ENCODE peak calls at places on chromosomes 16 and 17, in seven cellular contexts. Q is H9, F is H1, N is trophoblast cell, S is neuronal stem cell, J is IMR-90, K is mesendoderm. Y is an unnamed sample.

GRCh38 chr17:80836971-80837481 is 154.6 kb upstream of the CHMP6 start:
- DNase-seq in S (no peak), Q (no peak), N (no peak), F (no peak), K (no peak), J (no peak), Y (no peak)

GRCh38 chr16:57245472-57246113 is 534 bp downstream of the ARL2BP start:
- DNase-seq in J (no peak), S (no peak), Q (no peak), N (peak; percentile 59), K (no peak), F (no peak), Y (peak; percentile 24)

GRCh38 chr17:76491271-76492184 is 9.7 kb downstream of the RHBDF2 start:
- DNase-seq in Q (no peak), F (peak; percentile 41), N (no peak), K (no peak), J (no peak), S (no peak), Y (no peak)

GRCh38 chr17:67270411-67270810 is 25.4 kb upstream of the HELZ start:
- DNase-seq in N (no peak), F (no peak), Q (no peak), K (no peak), S (no peak), J (no peak), Y (no peak)

GRCh38 chr16:58462997-58463891 is 36.7 kb upstream of the NDRG4 start:
- DNase-seq in J (no peak), S (peak; percentile 23), Q (peak; percentile 43), K (no peak), F (peak; percentile 70), N (no peak), Y (no peak)

GRCh38 chr16:74304164-74304834 is 7.7 kb downstream of the PSMD7 start:
- DNase-seq in Q (no peak), S (no peak), F (no peak), N (peak; percentile 11), K (no peak), J (no peak), Y (no peak)

GRCh38 chr17:2053380-2054261 is 1.3 kb upstream of the HIC1 start:
- DNase-seq in N (peak; percentile 90), S (no peak), Q (peak; percentile 87), J (peak; percentile 67), K (peak; percentile 76), F (peak; percentile 89), Y (peak; percentile 86)

GRCh38 chr17:34706029-34706428 is 126.6 kb downstream of the TMEM132E start:
- DNase-seq in J (peak; percentile 1), K (peak; percentile 37), S (peak; percentile 64), F (peak; percentile 72), N (peak; percentile 64), Q (peak; percentile 43), Y (no peak)

GRCh38 chr16:14458576-14458975 is 171.5 kb downstream of the PARN start:
- DNase-seq in Q (peak; percentile 58), K (peak; percentile 70), S (no peak), F (peak; percentile 66), J (no peak), N (no peak), Y (no peak)

GRCh38 chr17:42553161-42553818 is 567 bp downstream of the HSD17B1 start:
- DNase-seq in K (peak; percentile 49), Q (peak; percentile 86), S (no peak), N (peak; percentile 73), F (no peak), J (no peak), Y (peak; percentile 36)

GRCh38 chr17:27294689-27295630 is 1.0 kb downstream of the WSB1 start:
- DNase-seq in F (no peak), Q (peak; percentile 48), K (peak; percentile 84), S (peak; percentile 50), N (peak; percentile 87), J (peak; percentile 83), Y (peak; percentile 91)

GRCh38 chr16:31148281-31148728 is 1.6 kb downstream of the PRSS36 start:
- DNase-seq in N (peak; percentile 55), J (no peak), F (peak; percentile 78), S (no peak), Q (peak; percentile 74), K (no peak), Y (no peak)

GRCh38 chr16:16178455-16179162 is 44.7 kb downstream of the ABCC6 start:
- DNase-seq in F (no peak), K (no peak), Q (no peak), S (no peak), J (no peak), N (no peak), Y (no peak)

GRCh38 chr16:19330801-19331484 is 45.4 kb downstream of the CLEC19A start:
- DNase-seq in N (peak; percentile 5), Q (peak; percentile 38), S (no peak), J (peak; percentile 33), K (peak; percentile 74), F (no peak), Y (peak; percentile 6)

GRCh38 chr16:5323742-5324141 is 226.1 kb upstream of the EEF2KMT start:
- DNase-seq in Q (no peak), F (no peak), S (no peak), N (no peak), K (no peak), J (no peak), Y (no peak)

GRCh38 chr16:5325932-5326331 is 228.3 kb upstream of the EEF2KMT start:
- DNase-seq in J (no peak), N (no peak), S (no peak), F (no peak), K (no peak), Q (no peak), Y (no peak)

GRCh38 chr16:5323284-5323683 is 225.7 kb upstream of the EEF2KMT start:
- DNase-seq in Q (peak; percentile 65), J (no peak), K (peak; percentile 85), N (no peak), S (peak; percentile 24), F (peak; percentile 53), Y (no peak)

GRCh38 chr16:5328546-5328945 is 231.0 kb upstream of the EEF2KMT start:
- DNase-seq in S (no peak), Q (no peak), K (peak; percentile 10), J (no peak), N (no peak), F (no peak), Y (no peak)

DNA sequence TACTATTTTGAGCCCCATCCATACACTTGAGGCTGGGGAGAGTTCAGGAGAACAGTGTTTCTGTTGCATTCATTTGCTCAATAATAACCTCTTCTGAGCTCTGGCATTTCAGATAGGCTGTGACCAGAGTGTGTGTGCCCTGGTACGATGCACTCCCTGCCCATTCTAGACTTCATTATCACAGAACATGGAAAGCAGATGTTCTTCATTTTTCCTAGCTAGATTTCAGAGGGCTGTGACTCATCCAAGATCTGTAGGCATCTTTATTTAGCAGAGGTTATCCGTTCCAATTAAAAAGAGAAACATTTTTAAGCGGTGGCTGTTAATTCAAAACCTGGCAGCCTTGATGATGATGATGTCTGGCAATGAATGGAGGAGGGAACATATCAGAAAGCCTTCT is 228.8 kb upstream of the EEF2KMT start:
- DNase-seq in Q (no peak), F (no peak), K (no peak), S (no peak), J (no peak), N (no peak), Y (no peak)
- H3K4ac ChIP-seq in Q (no peak overlapping the region), F (no peak overlapping the region), K (no peak overlapping the region), S (no peak overlapping the region), J (no peak overlapping the region), N (no peak overlapping the region), Y (no peak overlapping the region)

DNA sequence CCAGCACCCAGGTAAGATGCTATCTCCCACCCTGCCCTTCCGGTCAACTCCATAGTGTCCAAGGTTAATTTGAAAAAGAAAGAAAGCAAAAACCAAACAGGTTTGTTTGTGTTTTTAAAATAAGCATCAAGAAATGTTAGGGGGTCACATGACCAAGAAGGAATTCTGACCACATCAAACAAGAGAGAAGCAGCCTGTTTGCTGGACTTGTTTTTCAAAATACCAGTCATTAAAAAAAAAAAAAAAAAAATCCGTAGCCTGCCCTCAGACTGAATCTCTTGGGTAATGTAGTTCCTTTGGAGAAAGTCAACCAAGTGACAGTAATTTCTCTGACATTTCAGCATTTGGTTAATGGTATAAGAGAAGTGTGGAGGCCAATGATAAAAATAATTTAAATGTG is 38.4 kb downstream of the HNF1B start:
- DNase-seq in S (no peak), F (no peak), N (peak; percentile 55), K (no peak), Q (no peak), J (no peak), Y (no peak)
- H3K4ac ChIP-seq in S (no peak overlapping the region), F (no peak overlapping the region), N (no peak overlapping the region), K (no peak overlapping the region), Q (no peak overlapping the region), J (no peak overlapping the region), Y (no peak overlapping the region)

GRCh38 chr16:17743158-17743557 is 272.4 kb upstream of the XYLT1 start:
- DNase-seq in J (no peak), K (no peak), S (no peak), Q (no peak), N (no peak), F (no peak), Y (no peak)

GRCh38 chr16:17748005-17748719 is 277.4 kb upstream of the XYLT1 start:
- DNase-seq in S (no peak), Q (peak; percentile 67), K (peak; percentile 66), F (peak; percentile 54), N (no peak), J (no peak), Y (no peak)

GRCh38 chr16:17744903-17745581 is 274.3 kb upstream of the XYLT1 start:
- DNase-seq in J (no peak), N (no peak), Q (peak; percentile 40), S (peak; percentile 43), F (peak; percentile 65), K (peak; percentile 77), Y (no peak)

GRCh38 chr16:17747357-17747756 is 276.6 kb upstream of the XYLT1 start:
- DNase-seq in Q (no peak), N (no peak), S (no peak), J (no peak), F (no peak), K (no peak), Y (no peak)

GRCh38 chr16:17743578-17743977 is 272.8 kb upstream of the XYLT1 start:
- DNase-seq in K (no peak), F (no peak), S (no peak), N (no peak), Q (no peak), J (no peak), Y (no peak)
- H3K4ac ChIP-seq in K (no peak overlapping the region), F (peak overlapping the region; percentile 3), S (no peak overlapping the region), N (no peak overlapping the region), Q (no peak overlapping the region), J (no peak overlapping the region), Y (no peak overlapping the region)

DNA sequence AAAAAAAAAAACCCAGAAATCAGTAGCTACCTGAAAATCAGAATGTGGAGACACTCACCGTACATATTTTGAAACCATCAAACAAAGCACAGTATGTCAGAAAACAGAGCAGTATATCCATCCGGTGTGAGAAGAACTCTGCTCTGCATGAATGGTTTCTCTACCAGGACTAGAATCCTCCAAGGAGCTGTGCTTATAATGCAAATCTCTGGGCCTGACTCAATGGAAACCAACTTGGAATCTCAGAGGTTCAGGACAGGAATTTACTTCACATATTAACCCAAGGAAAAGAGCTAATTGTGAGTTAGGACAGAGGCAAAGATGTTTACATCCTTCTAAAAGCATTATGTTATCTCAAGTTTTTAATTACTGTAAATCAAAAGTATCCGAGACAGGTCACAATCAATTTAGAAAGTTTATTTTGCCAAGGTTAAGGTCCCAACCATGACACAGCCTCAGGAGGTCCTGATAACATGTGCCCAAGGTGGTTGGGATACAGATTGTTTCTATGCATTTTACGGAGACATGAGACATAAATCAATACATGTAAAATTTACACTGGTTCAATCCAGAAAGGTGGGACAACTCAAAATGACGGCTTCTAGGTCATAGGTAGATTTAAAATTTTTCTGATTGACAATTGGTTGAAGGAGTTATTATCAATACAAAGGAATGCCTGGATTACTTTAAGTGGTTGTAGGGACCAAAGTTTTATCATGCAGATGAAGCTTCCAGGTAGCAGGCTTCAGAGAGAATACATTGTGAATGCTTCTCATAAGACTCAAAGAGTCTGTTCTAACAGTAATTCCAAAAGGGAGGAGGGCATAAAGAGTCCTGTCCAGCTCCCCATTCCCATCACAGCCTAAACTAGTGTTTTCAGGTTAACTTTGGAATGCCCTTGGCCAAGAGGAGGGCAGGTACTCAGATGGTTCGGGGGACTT is 164.1 kb downstream of the CDH8 start:
- DNase-seq in K (peak; percentile 46), S (no peak), N (no peak), F (no peak), J (no peak), Q (peak; percentile 35), Y (no peak)
- H3K4ac ChIP-seq in K (peak overlapping the region; percentile 16), S (no peak overlapping the region), N (no peak overlapping the region), F (no peak overlapping the region), J (no peak overlapping the region), Q (no peak overlapping the region), Y (no peak overlapping the region)